ENCODE peak calls at places on chromosomes 1 and 21, in ten cellular contexts. J is AG04450, P is hepatocyte, H is AG09319, C is GM13977, G is spleen, A is A549, R is fibroblast of mammary gland, U is AG10803, T is omental fat pad. L is an unnamed sample.

GRCh38 chr1:113804421-113805255 is 7.6 kb downstream of the RSBN1 start:
- DNase-seq in U (peak), P (peak), J (peak), C (no peak), T (no peak), R (peak), H (peak), A (peak), G (no peak), L (peak)

GRCh38 chr1:35726814-35727433 is 8.2 kb upstream of the C1orf216 start:
- DNase-seq in C (peak), J (peak), H (no peak), A (peak), R (peak), G (no peak), U (peak), T (no peak), P (peak), L (peak)

GRCh38 chr21:45973475-45974072 is 8.0 kb upstream of the COL6A1 start:
- DNase-seq in T (no peak), R (peak), J (no peak), C (peak), G (peak), U (peak), H (peak), A (peak), P (peak), L (peak)

GRCh38 chr1:54970901-54971300 is 9.5 kb upstream of the TMEM61 start:
- DNase-seq in A (no peak), G (no peak), P (peak), C (no peak), U (no peak), H (no peak), T (no peak), R (no peak), J (no peak), L (no peak)

GRCh38 chr1:100308777-100309176 is 42.8 kb downstream of the RTCA start:
- DNase-seq in H (no peak), G (no peak), R (peak), J (no peak), T (no peak), P (no peak), C (no peak), U (peak), A (no peak), L (peak)

GRCh38 chr1:201917362-201918033 is 28.8 kb downstream of the SHISA4 start:
- DNase-seq in C (no peak), U (peak), J (peak), T (no peak), H (peak), G (no peak), R (peak), A (peak), P (peak), L (peak)

GRCh38 chr1:171257207-171258052 is 9.1 kb downstream of the FMO1 start:
- DNase-seq in J (no peak), A (peak), C (no peak), T (peak), R (peak), H (peak), P (peak), G (peak), U (peak), L (peak)

GRCh38 chr1:6667139-6667538 is 34.5 kb downstream of the DNAJC11 start:
- DNase-seq in J (no peak), U (no peak), A (no peak), P (no peak), R (no peak), H (no peak), T (no peak), G (no peak), C (no peak), L (peak)

GRCh38 chr1:186903374-186904129 is 74.8 kb downstream of the PLA2G4A start:
- DNase-seq in C (no peak), G (no peak), H (no peak), T (no peak), A (no peak), J (no peak), U (no peak), R (no peak), P (no peak), L (no peak)

GRCh38 chr1:192993426-192994085 is 65.6 kb downstream of the UCHL5 start:
- DNase-seq in U (no peak), G (no peak), T (no peak), H (no peak), J (no peak), P (no peak), R (peak), A (no peak), C (no peak), L (no peak)

GRCh38 chr21:20999567-21000169 is 1.5 kb downstream of the NCAM2 start:
- DNase-seq in T (no peak), R (peak), H (no peak), G (no peak), U (peak), A (peak), C (peak), J (no peak), P (peak), L (peak)

GRCh38 chr1:85278853-85279314 is 2.5 kb upstream of the BCL10 start:
- DNase-seq in A (peak), C (peak), J (peak), H (peak), G (no peak), T (no peak), U (peak), P (peak), R (peak), L (peak)

GRCh38 chr1:66557157-66557556 is 23.2 kb downstream of the SGIP1 start:
- DNase-seq in H (no peak), J (no peak), R (peak), P (no peak), A (no peak), C (no peak), U (peak), G (no peak), T (no peak), L (peak)

GRCh38 chr1:93905734-93906133 is 3.5 kb downstream of the GCLM start:
- DNase-seq in P (no peak), C (no peak), U (peak), R (peak), T (no peak), J (no peak), G (no peak), H (no peak), A (no peak), L (peak)

DNA sequence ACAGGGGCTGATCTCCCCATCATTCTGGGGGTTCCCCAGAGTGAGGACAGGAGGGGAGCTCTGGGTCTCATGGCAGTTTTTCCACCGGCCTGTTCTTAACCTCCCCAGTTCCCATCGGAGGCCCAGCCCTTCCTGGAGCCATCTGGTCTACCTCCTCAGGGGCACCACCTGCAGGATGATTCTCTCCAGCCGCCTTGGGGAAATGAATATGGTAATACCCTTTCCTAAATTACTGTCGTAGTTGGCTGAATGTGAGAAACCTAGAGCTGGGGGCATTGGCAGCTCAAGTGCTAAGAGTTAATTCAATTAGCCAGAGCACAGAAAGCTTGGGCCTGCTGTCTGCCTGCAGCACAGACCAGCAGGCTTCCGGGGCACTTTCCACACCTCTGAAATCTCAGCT is 64.9 kb downstream of the TAS1R2 start:
- DNase-seq in U (no peak), G (no peak), A (no peak), J (no peak), C (no peak), R (no peak), T (no peak), P (no peak), H (no peak), L (no peak)
- TF ChIP-seq CTCF in U (no peak), G (no peak), A (no peak), J (no peak), C (no peak), R (no peak), T (no peak), P (no peak), H (no peak), L (peak)

GRCh38 chr1:197178998-197179397 is 32.5 kb upstream of the ASPM start:
- DNase-seq in R (peak), J (no peak), A (peak), G (no peak), P (no peak), T (no peak), U (peak), C (no peak), H (no peak), L (peak)
- TF ChIP-seq CTCF in R (peak), J (peak), A (peak), G (no peak), P (no peak), T (no peak), U (peak), C (peak), H (peak), L (peak)

GRCh38 chr1:32817815-32818786 is 648 bp downstream of the S100PBP start:
- DNase-seq in G (no peak), C (no peak), U (peak), A (peak), P (peak), J (no peak), T (peak), H (peak), R (peak), L (peak)

GRCh38 chr1:32816676-32817158 is 441 bp downstream of the YARS1 start:
- DNase-seq in A (peak), H (no peak), U (peak), P (peak), C (no peak), T (no peak), G (no peak), J (no peak), R (peak), L (peak)

GRCh38 chr1:32818804-32819541 is 1.5 kb downstream of the S100PBP start:
- DNase-seq in C (peak), T (no peak), A (no peak), U (no peak), R (no peak), J (no peak), P (no peak), H (no peak), G (no peak), L (no peak)

GRCh38 chr1:32813941-32814739 is 3.0 kb downstream of the YARS1 start:
- DNase-seq in J (no peak), G (no peak), A (peak), U (no peak), T (no peak), R (peak), P (no peak), C (no peak), H (no peak), L (peak)

GRCh38 chr1:32817159-32817814 is at the start of the genes S100PBP and YARS1:
- DNase-seq in J (peak), C (peak), G (peak), A (peak), R (peak), T (peak), P (peak), U (peak), H (peak), L (peak)
- TF ChIP-seq CTCF in J (no peak), C (peak), G (peak), A (no peak), R (no peak), T (no peak), P (no peak), U (no peak), H (no peak), L (no peak)

GRCh38 chr1:25532970-25533369 is 10.4 kb upstream of the LDLRAP1 start:
- DNase-seq in C (no peak), J (no peak), A (no peak), H (no peak), P (no peak), T (no peak), U (no peak), G (no peak), R (no peak), L (no peak)
- TF ChIP-seq CTCF in C (peak), J (no peak), A (no peak), H (no peak), P (no peak), T (no peak), U (no peak), G (no peak), R (no peak), L (no peak)

L was measured in choroid plexus epithelial cell.